ENCODE peak calls at places on chromosomes 16 and 17, in four cellular contexts. V, Y, U and Q are unnamed samples.

GRCh38 chr17:57570740-57571344 is 174.3 kb downstream of the CCDC182 start:
- DNase-seq in V (no peak), Y (no peak), U (no peak), Q (no peak)

GRCh38 chr16:2980227-2981176 is at the start of gene PKMYT1:
- DNase-seq in U (peak), Y (peak), V (peak), Q (peak)

GRCh38 chr16:62445909-62446308 is 409.7 kb upstream of the CDH8 start:
- DNase-seq in V (no peak), Y (no peak), U (no peak), Q (no peak)

GRCh38 chr17:21218101-21218500 is 4.1 kb upstream of the TMEM11 start:
- DNase-seq in Y (no peak), U (no peak), V (no peak), Q (peak)

GRCh38 chr16:70430667-70431536 is 8.0 kb downstream of the ST3GAL2 start:
- DNase-seq in U (peak), V (peak), Y (peak), Q (no peak)

GRCh38 chr16:2514333-2515179 is 804 bp downstream of the ATP6V0C start:
- DNase-seq in U (no peak), Y (peak), V (no peak), Q (no peak)

GRCh38 chr17:35345926-35346771 is 27.3 kb downstream of the SLFN11 start:
- DNase-seq in Y (no peak), V (no peak), U (no peak), Q (no peak)

GRCh38 chr17:67243284-67243683 is 1.7 kb downstream of the HELZ start:
- DNase-seq in V (no peak), U (no peak), Y (no peak), Q (no peak)

GRCh38 chr17:63365366-63366237 is 80.5 kb downstream of the CYB561 start:
- DNase-seq in U (no peak), V (no peak), Y (no peak), Q (no peak)

GRCh38 chr16:89602273-89602951 is 11.0 kb upstream of the DPEP1 start:
- DNase-seq in U (no peak), V (no peak), Y (peak), Q (peak)

GRCh38 chr16:57713596-57713995 is 19.0 kb downstream of the DRC7 start:
- DNase-seq in Y (no peak), V (no peak), U (no peak), Q (no peak)

DNA sequence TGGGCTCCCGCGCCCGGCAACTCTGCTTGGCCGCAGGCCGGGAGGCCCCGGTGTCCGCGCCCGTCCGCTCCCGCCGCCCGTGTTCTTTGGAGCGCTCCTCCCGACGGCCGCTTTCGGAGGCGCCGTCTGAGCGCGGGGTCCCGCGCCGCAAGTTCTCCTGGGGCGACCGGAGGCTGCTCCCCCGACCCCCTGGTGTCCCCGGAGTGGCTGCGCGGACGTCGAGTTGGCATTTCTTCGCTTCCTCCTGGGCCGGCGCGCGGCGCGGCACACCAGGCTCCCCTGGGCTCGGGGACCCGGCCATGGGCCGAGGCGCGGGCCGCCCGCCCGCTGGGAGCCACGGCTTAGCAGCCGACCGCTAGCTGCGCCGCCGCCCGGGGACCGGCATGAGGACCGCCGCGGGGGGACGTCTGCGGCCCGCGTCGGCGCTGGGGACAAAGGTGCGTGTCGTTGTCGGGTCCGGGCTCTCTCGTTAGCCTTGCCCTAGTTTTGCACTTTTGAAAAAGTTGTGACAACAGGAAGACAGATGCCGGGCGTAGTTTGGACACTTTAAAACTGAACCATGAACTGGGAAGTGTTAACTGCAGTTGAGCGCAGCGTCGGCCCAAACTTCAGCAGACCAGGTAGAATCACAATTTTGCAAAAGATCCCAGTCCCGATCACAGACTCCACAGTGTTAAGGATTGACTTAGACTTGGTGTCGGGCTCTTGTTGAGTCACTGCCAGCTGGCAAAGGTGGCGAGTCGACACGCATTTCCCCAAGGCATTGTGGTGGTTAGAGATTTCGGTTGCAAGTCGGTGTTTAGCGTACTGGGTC is 700 bp downstream of the UBN1 start:
- DNase-seq in V (no peak), Y (peak), U (peak), Q (peak)
- TF ChIP-seq FOXM1 in V (no peak), Y (no peak), U (no peak), Q (no peak)

DNA sequence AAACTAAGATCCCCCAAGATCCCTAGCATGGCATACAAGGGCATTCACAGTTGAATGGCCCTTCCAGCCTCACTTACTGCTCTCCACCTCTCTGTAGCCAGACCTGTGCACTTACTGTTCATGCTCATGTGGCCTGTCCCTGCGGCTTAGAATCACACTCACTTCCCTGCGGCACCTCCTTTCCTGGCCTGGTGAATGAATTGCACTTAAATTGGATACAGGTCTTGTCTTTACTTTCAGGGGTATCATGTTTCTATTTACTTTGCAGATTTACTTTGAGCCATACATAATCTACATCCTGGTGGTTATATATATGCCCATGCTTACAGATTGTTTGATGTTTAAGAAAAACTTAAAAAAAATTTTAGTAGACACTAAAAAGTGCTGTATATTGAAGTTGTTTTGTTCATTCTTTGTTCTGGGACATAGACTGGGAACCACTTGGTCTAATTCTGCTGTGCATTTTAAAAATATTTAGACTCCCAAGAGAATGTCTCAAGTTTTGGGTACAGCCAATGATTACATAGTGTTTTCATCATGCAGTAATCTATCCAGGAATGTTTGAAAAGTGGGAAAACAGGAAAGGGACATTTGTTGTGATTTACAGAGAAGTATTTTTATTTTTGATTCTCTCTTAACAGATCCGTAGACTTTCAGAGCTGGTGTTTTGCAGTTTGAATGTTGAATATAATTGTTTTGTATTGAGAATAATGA is 63.9 kb downstream of the NUP88 start:
- DNase-seq in V (no peak), Y (no peak), U (peak), Q (no peak)
- TF ChIP-seq TARDBP in V (no peak), Y (no peak), U (no peak), Q (no peak)

DNA sequence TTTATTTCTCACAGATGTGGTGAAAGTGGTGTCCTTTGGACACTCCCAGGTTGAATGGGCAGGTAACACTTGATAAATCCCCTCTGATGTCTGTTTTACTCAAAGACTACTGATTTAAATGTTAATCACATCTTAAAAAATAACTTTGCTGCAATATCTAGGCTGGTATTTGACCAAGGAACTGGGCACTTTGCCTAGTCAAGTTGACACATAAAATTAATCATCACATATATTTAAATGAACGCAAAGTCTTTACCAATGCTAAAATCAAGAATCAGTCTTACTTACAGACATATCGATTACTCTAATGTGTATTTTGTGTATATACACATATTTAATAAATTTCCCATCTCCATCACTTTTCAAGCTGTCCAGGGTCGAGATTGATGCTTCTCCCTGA is 7.0 kb downstream of the MT2A start:
- DNase-seq in Y (no peak), V (no peak), U (no peak), Q (no peak)
- TF ChIP-seq SP1 in Y (no peak), V (no peak), U (no peak), Q (no peak)

GRCh38 chr16:85102106-85102630 is 10.1 kb downstream of the CIBAR2 start:
- DNase-seq in Y (no peak), V (no peak), U (no peak), Q (no peak)
- TF ChIP-seq FOXM1 in Y (no peak), V (no peak), U (no peak), Q (no peak)

DNA sequence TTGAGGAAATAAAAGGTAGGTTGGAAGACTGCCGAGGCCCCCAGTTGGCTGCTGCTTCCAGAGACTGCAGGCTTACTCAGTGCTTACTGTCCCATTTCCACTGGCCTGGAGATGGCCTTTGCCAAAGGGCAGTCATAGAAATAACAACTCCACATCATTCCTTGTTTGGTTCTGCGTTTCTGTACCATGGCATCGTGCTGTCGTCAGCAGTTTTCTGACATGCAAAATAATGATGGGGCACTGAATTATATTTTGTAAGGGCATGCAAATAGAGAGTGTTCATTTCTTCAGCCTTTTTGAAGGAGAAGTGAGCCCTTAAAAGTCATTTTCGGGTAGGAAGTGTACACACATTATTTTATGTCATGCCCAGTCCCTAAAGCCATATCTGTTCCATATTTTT is 88.9 kb downstream of the RBFOX1 start:
- DNase-seq in Y (no peak), U (no peak), V (no peak), Q (no peak)
- TF ChIP-seq TARDBP in Y (no peak), U (no peak), V (no peak), Q (no peak)

GRCh38 chr17:54029196-54029595 is 206.5 kb downstream of the KIF2B start:
- DNase-seq in Y (no peak), U (no peak), V (no peak), Q (no peak)
- TF ChIP-seq SP1 in Y (no peak), U (no peak), V (no peak), Q (no peak)

DNA sequence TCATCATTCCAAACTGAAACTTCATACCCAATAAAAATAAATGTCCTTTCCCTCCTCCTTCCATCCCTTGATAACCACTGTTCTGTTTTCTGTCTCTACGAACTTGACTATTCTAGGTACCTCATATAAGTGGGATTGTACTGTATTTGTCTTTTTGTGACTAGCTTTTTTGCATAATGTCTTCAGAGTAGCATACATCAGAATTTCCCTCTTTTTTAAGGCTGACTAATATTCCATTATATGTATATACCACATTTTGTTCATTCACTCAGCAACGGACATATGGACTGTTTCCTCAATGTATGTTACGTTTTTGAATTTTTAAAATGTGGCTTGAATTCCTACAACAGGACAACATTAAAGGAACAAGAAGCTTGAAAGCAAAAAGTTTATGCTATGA is 1.5 kb upstream of the NUFIP2 start:
- DNase-seq in U (no peak), Y (no peak), V (no peak), Q (no peak)
- TF ChIP-seq FOXM1 in U (no peak), Y (no peak), V (no peak), Q (no peak)